ENCODE peak calls at places on chromosomes 6 and 20, in five cellular contexts. W is prostate gland; Y is stimulated activated CD4-positive, alpha-beta T cell treated with anti-CD3 and anti-CD28 coated beads, Interleukin-1b, Interleukin-23, amount 100 ng/mL, for 1 hour; C is activated T-cell treated with anti-CD3 and anti-CD28 coated beads for 4 hours; T is body of pancreas. K is an unnamed sample.

GRCh38 chr6:123803862-123804681 is at the start of gene NKAIN2:
- DNase-seq in T (no peak), Y (no peak), W (no peak), C (no peak), K (no peak)

GRCh38 chr20:52312131-52312729 is 120.7 kb upstream of the ZFP64 start:
- DNase-seq in W (peak; percentile 45), Y (peak; percentile 21), C (peak; percentile 43), T (peak; percentile 47), K (peak; percentile 48)

GRCh38 chr6:3625161-3625979 is 126.1 kb downstream of the PXDC1 start:
- DNase-seq in C (no peak), W (no peak), Y (no peak), T (no peak), K (no peak)

GRCh38 chr6:3518356-3518841 is 61.5 kb upstream of the SLC22A23 start:
- DNase-seq in W (peak; percentile 53), T (no peak), Y (no peak), C (no peak), K (peak; percentile 71)

GRCh38 chr6:159760602-159761057 is 1.2 kb upstream of the ACAT2 start:
- DNase-seq in C (no peak), T (no peak), Y (no peak), W (no peak), K (no peak)

GRCh38 chr6:157637516-157637915 is 185.5 kb upstream of the SNX9 start:
- DNase-seq in W (no peak), C (no peak), T (no peak), Y (no peak), K (no peak)

GRCh38 chr6:141482773-141483172 is 650.0 kb upstream of the GJE1 start:
- DNase-seq in W (no peak), Y (no peak), T (no peak), C (no peak), K (no peak)

GRCh38 chr20:1830240-1830639 is 65.0 kb upstream of the SIRPA start:
- DNase-seq in W (no peak), Y (no peak), T (peak; percentile 65), C (no peak), K (peak; percentile 71)

GRCh38 chr6:166624275-166624674 is 2.8 kb downstream of the RPS6KA2 start:
- DNase-seq in T (peak; percentile 56), W (peak; percentile 44), C (no peak), Y (no peak), K (no peak)

GRCh38 chr20:47400685-47401084 is 44.2 kb upstream of the ZMYND8 start:
- DNase-seq in Y (no peak), W (no peak), T (no peak), C (no peak), K (no peak)

GRCh38 chr6:104325341-104326172 is 534.2 kb downstream of the HACE1 start:
- DNase-seq in Y (no peak), T (no peak), C (no peak), W (no peak), K (peak; percentile 6)

GRCh38 chr20:17747431-17747846 is 47.7 kb downstream of the BANF2 start:
- DNase-seq in W (no peak), Y (no peak), T (peak; percentile 83), C (no peak), K (peak; percentile 66)

GRCh38 chr20:63574156-63574828 is at the start of gene HELZ2:
- DNase-seq in T (peak; percentile 86), C (peak; percentile 63), W (peak; percentile 72), Y (no peak), K (no peak)

GRCh38 chr6:139839506-139840156 is 465.2 kb upstream of the CITED2 start:
- DNase-seq in T (no peak), C (no peak), W (no peak), Y (no peak), K (no peak)

GRCh38 chr6:5378331-5378730 is 117.0 kb downstream of the FARS2 start:
- DNase-seq in W (no peak), T (no peak), Y (no peak), C (no peak), K (no peak)

GRCh38 chr6:50716887-50717509 is 3.7 kb downstream of the TFAP2D start:
- DNase-seq in T (no peak), C (no peak), Y (no peak), W (no peak), K (no peak)

GRCh38 chr20:20568604-20569205 is 143.7 kb downstream of the RALGAPA2 start:
- DNase-seq in W (no peak), Y (no peak), T (peak; percentile 26), C (no peak), K (no peak)

GRCh38 chr20:38123021-38123587 is 42.0 kb downstream of the TGM2 start:
- DNase-seq in W (no peak), C (no peak), Y (no peak), T (no peak), K (no peak)

GRCh38 chr6:35561113-35561512 is 48.4 kb upstream of the TULP1 start:
- DNase-seq in W (no peak), Y (no peak), C (no peak), T (no peak), K (no peak)

GRCh38 chr6:131758920-131759319 is 48.1 kb upstream of the CTAGE9 start:
- DNase-seq in C (no peak), T (no peak), Y (no peak), W (no peak), K (no peak)

GRCh38 chr20:32762754-32763201 is 593 bp downstream of the DNMT3B start:
- DNase-seq in C (peak; percentile 9), W (no peak), T (no peak), Y (no peak), K (no peak)

GRCh38 chr6:1313364-1313754 is 1.5 kb downstream of the FOXQ1 start:
- DNase-seq in W (no peak), Y (no peak), T (peak; percentile 55), C (no peak), K (no peak)

GRCh38 chr6:2434116-2434515 is 188.7 kb upstream of the GMDS start:
- DNase-seq in T (no peak), C (no peak), W (no peak), Y (no peak), K (no peak)

GRCh38 chr6:87222676-87223075 is 67.3 kb downstream of the ZNF292 start:
- DNase-seq in Y (no peak), T (no peak), W (no peak), C (no peak), K (no peak)

GRCh38 chr6:13355969-13356368 is 27.6 kb upstream of the TBC1D7 start:
- DNase-seq in W (no peak), T (no peak), C (no peak), Y (no peak), K (no peak)

GRCh38 chr20:51985013-51985415 is 182.7 kb upstream of the SALL4 start:
- DNase-seq in W (no peak), T (no peak), Y (no peak), C (no peak), K (peak; percentile 92)

GRCh38 chr20:17648782-17649730 is 33.0 kb downstream of the RRBP1 start:
- DNase-seq in W (no peak), C (peak; percentile 14), T (peak; percentile 75), Y (no peak), K (no peak)

K was measured in HFF-Myc.